ENCODE peak calls at places on chromosome 14, in eight cellular contexts. X is NCI-H460, G is HEK293T, F is NCI-H510A treated with DMSO at 0.1 percent for 48 hours, S is left cardiac atrium, Z is sigmoid colon, N is astrocyte of the spinal cord, R is GM20000. K is an unnamed sample.

GRCh38 chr14:51401272-51401671 is 161.2 kb downstream of the TMX1 start:
- DNase-seq in N (peak), X (no peak), G (no peak), R (no peak), Z (no peak), S (no peak), F (no peak), K (no peak)

GRCh38 chr14:68244272-68244975 is 424.8 kb downstream of the RAD51B start:
- DNase-seq in S (no peak), F (no peak), X (no peak), Z (no peak), N (no peak), R (no peak), G (no peak), K (no peak)

GRCh38 chr14:24252289-24253124 is 10.1 kb upstream of the TINF2 start:
- DNase-seq in Z (no peak), N (no peak), R (no peak), G (no peak), S (peak), F (no peak), X (no peak), K (no peak)

GRCh38 chr14:104865069-104865630 is at the start of gene CEP170B:
- DNase-seq in S (peak), N (no peak), Z (no peak), F (peak), X (no peak), G (peak), R (peak), K (no peak)

GRCh38 chr14:92659765-92660561 is 88.5 kb downstream of the LGMN start:
- DNase-seq in X (no peak), S (peak), R (no peak), G (no peak), F (no peak), N (no peak), Z (no peak), K (no peak)

GRCh38 chr14:96824283-96824682 is 27.1 kb downstream of the VRK1 start:
- DNase-seq in R (no peak), N (peak), X (no peak), F (no peak), S (no peak), G (no peak), Z (no peak), K (no peak)

GRCh38 chr14:89308232-89308959 is 108.6 kb downstream of the FOXN3 start:
- DNase-seq in R (peak), G (no peak), N (no peak), F (no peak), X (no peak), Z (no peak), S (no peak), K (no peak)

GRCh38 chr14:61247935-61248334 is 33.2 kb downstream of the TMEM30B start:
- DNase-seq in R (no peak), Z (no peak), S (no peak), X (no peak), N (peak), G (no peak), F (no peak), K (no peak)

GRCh38 chr14:96797943-96798349 is 764 bp downstream of the VRK1 start:
- DNase-seq in R (peak), G (peak), X (no peak), S (no peak), N (no peak), F (no peak), Z (no peak), K (no peak)

GRCh38 chr14:65267856-65268255 is 144.7 kb upstream of the FUT8 start:
- DNase-seq in R (no peak), Z (no peak), G (no peak), F (no peak), X (no peak), N (no peak), S (no peak), K (no peak)

GRCh38 chr14:65469903-65470302 is 57.4 kb downstream of the FUT8 start:
- DNase-seq in R (no peak), F (no peak), G (no peak), N (no peak), X (no peak), S (no peak), Z (no peak), K (no peak)